ENCODE peak calls at places on chromosomes 13 and 19, in six cellular contexts. J, V, A, E, U and S are unnamed samples.

GRCh38 chr13:46831588-46832194 is 34.7 kb upstream of the ESD start:
- DNase-seq in J (no peak), V (no peak), A (peak), E (no peak), U (peak), S (peak)

GRCh38 chr13:102309110-102309509 is 92.7 kb downstream of the FGF14 start:
- DNase-seq in J (no peak), V (peak), A (no peak), E (no peak), U (no peak), S (no peak)

GRCh38 chr13:34654203-34654602 is 287.9 kb upstream of the NBEA start:
- DNase-seq in J (no peak), V (no peak), A (no peak), E (no peak), U (peak), S (no peak)

GRCh38 chr19:15293751-15294505 is 38.4 kb downstream of the BRD4 start:
- DNase-seq in J (no peak), V (no peak), A (no peak), E (no peak), U (no peak), S (no peak)

GRCh38 chr19:13153627-13154240 is 3.5 kb downstream of the IER2 start:
- DNase-seq in J (no peak), V (no peak), A (no peak), E (no peak), U (no peak), S (peak)

GRCh38 chr19:277581-278165 is 13.5 kb downstream of the PLPP2 start:
- DNase-seq in J (no peak), V (no peak), A (no peak), E (no peak), U (no peak), S (no peak)

GRCh38 chr19:5925830-5926459 is 11.9 kb downstream of the CAPS start:
- DNase-seq in J (no peak), V (no peak), A (no peak), E (no peak), U (no peak), S (no peak)

GRCh38 chr19:21128901-21129698 is 12.7 kb upstream of the ZNF431 start:
- DNase-seq in J (no peak), V (no peak), A (no peak), E (no peak), U (no peak), S (no peak)

GRCh38 chr13:97307882-97308624 is 85.9 kb downstream of the MBNL2 start:
- DNase-seq in J (peak), V (peak), A (no peak), E (no peak), U (peak), S (peak)

GRCh38 chr19:29121684-29122083 is 91.3 kb downstream of the UQCRFS1 start:
- DNase-seq in J (peak), V (no peak), A (no peak), E (no peak), U (no peak), S (no peak)